ENCODE peak calls at places on chromosomes 16 and 17, in nine cellular contexts. L is GM10248; H is AG04450; P is ovary; M is bronchial epithelial cell; Z is CD4-positive, alpha-beta T cell; V is H9; S is brain microvascular endothelial cell; I is K562. E is an unnamed sample.

GRCh38 chr16:74726736-74727135 is 26.1 kb upstream of the MLKL start:
- DNase-seq in L (no peak), H (no peak), P (no peak), M (no peak), Z (no peak), V (peak), S (peak), I (peak), E (peak)

GRCh38 chr16:67499159-67499558 is 15.8 kb upstream of the AGRP start:
- DNase-seq in L (no peak), H (no peak), P (no peak), M (no peak), Z (no peak), V (no peak), S (no peak), I (no peak), E (no peak)

GRCh38 chr17:41002814-41003213 is 3.1 kb upstream of the KRTAP3-2 start:
- DNase-seq in L (no peak), H (no peak), P (no peak), M (peak), Z (no peak), V (no peak), S (no peak), I (no peak), E (no peak)

GRCh38 chr16:57592591-57593003 is 35.8 kb upstream of the ADGRG1 start:
- DNase-seq in L (no peak), H (no peak), P (no peak), M (no peak), Z (peak), V (no peak), S (no peak), I (no peak), E (no peak)

GRCh38 chr16:82133798-82134197 is 36.2 kb downstream of the MPHOSPH6 start:
- DNase-seq in L (no peak), H (no peak), P (no peak), M (no peak), Z (no peak), V (no peak), S (no peak), I (no peak), E (no peak)

GRCh38 chr17:74217036-74217725 is 3.8 kb downstream of the TTYH2 start:
- DNase-seq in L (no peak), H (no peak), P (no peak), M (no peak), Z (no peak), V (no peak), S (no peak), I (no peak), E (no peak)

GRCh38 chr16:16120382-16121184 is 102.7 kb downstream of the ABCC6 start:
- DNase-seq in L (no peak), H (no peak), P (no peak), M (no peak), Z (no peak), V (no peak), S (peak), I (peak), E (no peak)

GRCh38 chr17:1100382-1100781 is 79.4 kb downstream of the ABR start:
- DNase-seq in L (no peak), H (no peak), P (no peak), M (no peak), Z (no peak), V (no peak), S (no peak), I (no peak), E (no peak)

GRCh38 chr16:10678655-10679054 is 16.1 kb downstream of the TEKT5 start:
- DNase-seq in L (no peak), H (no peak), P (no peak), M (no peak), Z (no peak), V (no peak), S (no peak), I (no peak), E (no peak)

GRCh38 chr17:38584350-38584925 is 21.3 kb downstream of the SRCIN1 start:
- DNase-seq in L (peak), H (no peak), P (no peak), M (peak), Z (peak), V (peak), S (peak), I (peak), E (peak)

GRCh38 chr17:77571562-77571981 is 386.9 kb upstream of the TNRC6C start:
- DNase-seq in L (no peak), H (no peak), P (no peak), M (no peak), Z (peak), V (no peak), S (peak), I (peak), E (no peak)

GRCh38 chr17:65963179-65963578 is 228.8 kb downstream of the CEP112 start:
- DNase-seq in L (no peak), H (no peak), P (no peak), M (no peak), Z (no peak), V (no peak), S (no peak), I (no peak), E (no peak)

GRCh38 chr17:10025976-10026785 is 121.1 kb upstream of the RCVRN start:
- DNase-seq in L (no peak), H (no peak), P (no peak), M (peak), Z (no peak), V (peak), S (no peak), I (no peak), E (no peak)

GRCh38 chr17:35257080-35257701 is 14.3 kb downstream of the SLFN5 start:
- DNase-seq in L (no peak), H (no peak), P (no peak), M (peak), Z (no peak), V (no peak), S (peak), I (no peak), E (no peak)

GRCh38 chr16:17225551-17225950 is 245.2 kb downstream of the XYLT1 start:
- DNase-seq in L (no peak), H (no peak), P (no peak), M (no peak), Z (no peak), V (no peak), S (no peak), I (no peak), E (no peak)

GRCh38 chr16:17229131-17229530 is 241.6 kb downstream of the XYLT1 start:
- DNase-seq in L (no peak), H (no peak), P (no peak), M (no peak), Z (no peak), V (no peak), S (no peak), I (no peak), E (no peak)

GRCh38 chr16:17228048-17228707 is 242.6 kb downstream of the XYLT1 start:
- DNase-seq in L (no peak), H (no peak), P (no peak), M (no peak), Z (no peak), V (no peak), S (no peak), I (peak), E (no peak)

GRCh38 chr16:17228708-17229055 is 242.1 kb downstream of the XYLT1 start:
- DNase-seq in L (no peak), H (no peak), P (no peak), M (no peak), Z (no peak), V (no peak), S (no peak), I (no peak), E (no peak)

DNA sequence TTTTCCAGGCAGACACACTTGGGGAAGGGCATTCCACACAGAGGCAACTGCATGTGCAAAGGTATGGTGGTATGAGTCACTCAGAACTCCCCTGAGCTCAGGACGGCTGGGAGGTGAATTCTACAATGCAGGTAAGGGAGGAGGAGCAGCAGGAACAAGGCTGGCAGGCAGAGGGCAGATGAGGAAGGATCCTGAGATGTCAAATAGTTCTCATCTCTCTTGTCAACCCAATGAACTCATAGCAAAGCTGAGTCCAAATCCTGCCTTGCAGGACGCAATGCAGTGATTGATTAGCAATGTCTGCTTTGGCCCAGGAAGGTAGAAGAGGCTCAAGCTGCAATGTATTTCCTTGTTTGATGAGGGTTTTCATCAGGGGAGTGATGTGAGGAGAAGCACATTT is 243.5 kb downstream of the XYLT1 start:
- DNase-seq in L (no peak), H (no peak), P (no peak), M (peak), Z (no peak), V (peak), S (no peak), I (no peak), E (no peak)
- TF ChIP-seq CTCF in L (no peak), H (no peak), P (no peak), M (no peak), Z (no peak), V (peak), S (no peak), I (no peak), E (no peak)

GRCh38 chr17:36594626-36595401 is 3.1 kb downstream of the DHRS11 start:
- DNase-seq in L (no peak), H (no peak), P (no peak), M (no peak), Z (no peak), V (no peak), S (no peak), I (no peak), E (no peak)

GRCh38 chr17:36593651-36594316 is 2.1 kb downstream of the DHRS11 start:
- DNase-seq in L (no peak), H (no peak), P (no peak), M (no peak), Z (no peak), V (no peak), S (no peak), I (no peak), E (no peak)

GRCh38 chr17:36592316-36592710 is 634 bp downstream of the DHRS11 start:
- DNase-seq in L (no peak), H (no peak), P (peak), M (no peak), Z (no peak), V (peak), S (no peak), I (peak), E (no peak)

GRCh38 chr17:36591434-36592315 is at the start of gene DHRS11:
- DNase-seq in L (peak), H (peak), P (peak), M (peak), Z (peak), V (peak), S (peak), I (peak), E (peak)

GRCh38 chr17:36592711-36593321 is 1.1 kb downstream of the DHRS11 start:
- DNase-seq in L (no peak), H (no peak), P (no peak), M (no peak), Z (no peak), V (no peak), S (no peak), I (no peak), E (no peak)
- TF ChIP-seq CTCF in L (no peak), H (no peak), P (no peak), M (no peak), Z (no peak), V (no peak), S (no peak), I (no peak), E (no peak)

DNA sequence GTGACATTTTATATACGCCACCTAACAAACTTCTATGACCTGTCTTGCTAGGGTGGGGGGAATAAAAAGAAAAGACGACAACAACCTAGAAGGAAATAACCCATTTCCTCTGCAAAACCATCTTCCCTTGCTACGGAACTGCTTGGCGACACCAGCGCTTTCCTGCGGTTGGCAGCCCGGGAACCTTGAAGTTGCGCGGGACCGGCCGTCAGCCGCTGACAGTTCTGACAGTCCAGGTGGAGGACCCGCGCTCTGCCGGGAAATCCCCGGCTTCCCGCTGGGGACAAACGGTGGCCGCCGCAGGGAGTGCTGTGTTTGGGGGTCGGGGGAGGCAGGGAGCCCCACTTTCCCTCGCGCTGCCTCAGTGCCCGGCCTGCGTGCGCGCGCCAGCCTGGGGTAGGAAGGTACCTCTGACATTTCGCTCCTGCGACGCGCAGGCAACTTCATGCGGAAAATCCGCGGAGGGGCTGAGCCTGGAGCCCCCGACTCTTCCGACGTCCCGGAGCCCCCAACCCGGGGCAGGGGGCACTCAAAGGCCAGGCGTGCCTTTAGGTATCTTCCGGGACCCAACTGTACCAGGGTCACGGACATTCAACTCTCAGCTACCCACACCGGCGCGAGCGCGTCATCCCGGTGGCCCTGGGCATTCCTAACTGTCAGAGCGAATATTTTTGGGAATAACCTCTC is 516 bp downstream of the SLC16A6 start:
- DNase-seq in L (peak), H (no peak), P (peak), M (no peak), Z (peak), V (peak), S (no peak), I (no peak), E (no peak)
- TF ChIP-seq CTCF in L (no peak), H (no peak), P (no peak), M (no peak), Z (no peak), V (no peak), S (no peak), I (no peak), E (no peak)

DNA sequence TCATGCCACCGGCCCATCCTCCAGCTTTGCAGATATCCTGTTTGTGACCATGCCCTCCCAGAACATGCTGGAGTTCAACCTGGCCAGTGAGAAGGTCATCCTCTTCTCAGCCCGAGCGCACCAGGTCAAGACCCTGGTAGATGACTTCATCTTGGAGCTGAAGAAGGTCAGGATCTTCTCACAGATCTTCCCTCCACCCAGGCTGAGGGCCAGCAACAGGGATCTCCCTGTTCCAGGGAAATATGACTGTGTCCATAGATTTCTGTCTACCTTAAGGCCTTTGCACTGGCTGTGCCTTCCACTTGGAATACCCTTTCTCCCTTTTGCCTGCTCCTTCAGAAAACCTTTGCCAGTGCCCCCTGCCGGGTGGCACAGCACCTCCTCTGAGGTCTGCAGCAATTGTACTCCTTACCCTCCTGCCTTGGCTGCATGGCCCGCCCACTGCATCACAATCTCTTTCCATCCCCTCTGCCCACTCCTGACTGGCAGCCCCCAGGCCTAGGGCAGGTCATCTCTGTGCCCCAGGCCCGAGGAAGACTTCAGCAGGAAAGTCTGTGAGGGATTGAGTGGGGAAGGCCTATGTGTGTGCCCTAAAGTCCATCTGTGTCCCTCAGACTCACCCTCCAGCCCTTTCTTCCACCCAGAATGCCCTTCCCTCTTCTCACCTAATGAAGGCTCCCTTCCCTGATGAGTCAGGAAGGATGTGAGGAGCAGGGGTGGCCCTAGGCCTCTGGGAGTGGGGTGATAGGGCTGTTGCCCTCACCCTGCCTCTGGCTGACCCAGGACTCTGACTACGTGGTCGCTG is 27.3 kb upstream of the ALKBH5 start:
- DNase-seq in L (no peak), H (no peak), P (no peak), M (peak), Z (no peak), V (no peak), S (no peak), I (no peak), E (no peak)
- TF ChIP-seq CTCF in L (no peak), H (no peak), P (no peak), M (no peak), Z (no peak), V (no peak), S (no peak), I (no peak), E (no peak)

GRCh38 chr16:56580391-56581048 is 8.8 kb upstream of the MT3 start:
- DNase-seq in L (no peak), H (no peak), P (no peak), M (no peak), Z (no peak), V (no peak), S (no peak), I (no peak), E (no peak)

GRCh38 chr16:56571525-56571924 is 6.7 kb downstream of the MT4 start:
- DNase-seq in L (no peak), H (no peak), P (no peak), M (no peak), Z (no peak), V (no peak), S (no peak), I (no peak), E (no peak)

GRCh38 chr16:56574625-56575024 is 9.8 kb downstream of the MT4 start:
- DNase-seq in L (no peak), H (no peak), P (no peak), M (no peak), Z (no peak), V (no peak), S (no peak), I (no peak), E (no peak)

GRCh38 chr16:56576585-56577299 is 11.9 kb downstream of the MT4 start:
- DNase-seq in L (peak), H (peak), P (peak), M (peak), Z (peak), V (peak), S (peak), I (peak), E (peak)

GRCh38 chr16:56577300-56577625 is 12.1 kb upstream of the MT3 start:
- DNase-seq in L (no peak), H (no peak), P (no peak), M (no peak), Z (no peak), V (no peak), S (no peak), I (no peak), E (no peak)
- TF ChIP-seq CTCF in L (no peak), H (no peak), P (no peak), M (no peak), Z (peak), V (no peak), S (no peak), I (no peak), E (no peak)